ENCODE peak calls at places on chromosome 5, in seven cellular contexts. C is aorta, X is adrenal gland, P is A549, L is lung, V is kidney, A is ovary. D is an unnamed sample.

GRCh38 chr5:62312036-62312435 is 6.0 kb downstream of the KIF2A start:
- DNase-seq in C (no peak), X (no peak), P (no peak), L (no peak), V (no peak), A (no peak), D (no peak)

GRCh38 chr5:59698207-59698606 is 195.3 kb downstream of the PDE4D start:
- DNase-seq in C (no peak), X (no peak), P (no peak), L (no peak), V (no peak), A (no peak), D (no peak)

GRCh38 chr5:54959673-54960418 is 25.5 kb downstream of the ESM1 start:
- DNase-seq in C (no peak), X (no peak), P (no peak), L (no peak), V (no peak), A (no peak), D (no peak)

GRCh38 chr5:140800816-140801493 is at the start of gene PCDHA3:
- DNase-seq in C (no peak), X (no peak), P (peak; percentile 22), L (no peak), V (no peak), A (no peak), D (peak; percentile 73)

GRCh38 chr5:33257807-33258491 is 182.8 kb upstream of the TARS1 start:
- DNase-seq in C (no peak), X (peak; percentile 14), P (no peak), L (no peak), V (no peak), A (no peak), D (no peak)

GRCh38 chr5:43117092-43117491 is 3.6 kb upstream of the ZNF131 start:
- DNase-seq in C (no peak), X (no peak), P (no peak), L (no peak), V (no peak), A (no peak), D (no peak)

GRCh38 chr5:53253421-53253871 is 143.9 kb upstream of the MOCS2 start:
- DNase-seq in C (no peak), X (no peak), P (no peak), L (no peak), V (no peak), A (no peak), D (peak; percentile 62)

GRCh38 chr5:39274388-39275085 is 55.2 kb upstream of the FYB1 start:
- DNase-seq in C (no peak), X (no peak), P (no peak), L (no peak), V (no peak), A (no peak), D (no peak)

GRCh38 chr5:95697781-95698681 is 15.2 kb upstream of the SPATA9 start:
- DNase-seq in C (no peak), X (no peak), P (no peak), L (no peak), V (no peak), A (no peak), D (no peak)

GRCh38 chr5:82597437-82597836 is 319.3 kb upstream of the RPS23 start:
- DNase-seq in C (no peak), X (no peak), P (no peak), L (no peak), V (no peak), A (no peak), D (no peak)

GRCh38 chr5:9490494-9491097 is 55.3 kb downstream of the SEMA5A start:
- DNase-seq in C (no peak), X (no peak), P (no peak), L (no peak), V (no peak), A (no peak), D (no peak)

GRCh38 chr5:113166285-113166684 is 189.7 kb downstream of the DCP2 start:
- DNase-seq in C (no peak), X (no peak), P (no peak), L (no peak), V (no peak), A (no peak), D (no peak)

GRCh38 chr5:159120446-159120845 is 20.7 kb upstream of the EBF1 start:
- DNase-seq in C (no peak), X (no peak), P (no peak), L (no peak), V (no peak), A (no peak), D (no peak)

DNA sequence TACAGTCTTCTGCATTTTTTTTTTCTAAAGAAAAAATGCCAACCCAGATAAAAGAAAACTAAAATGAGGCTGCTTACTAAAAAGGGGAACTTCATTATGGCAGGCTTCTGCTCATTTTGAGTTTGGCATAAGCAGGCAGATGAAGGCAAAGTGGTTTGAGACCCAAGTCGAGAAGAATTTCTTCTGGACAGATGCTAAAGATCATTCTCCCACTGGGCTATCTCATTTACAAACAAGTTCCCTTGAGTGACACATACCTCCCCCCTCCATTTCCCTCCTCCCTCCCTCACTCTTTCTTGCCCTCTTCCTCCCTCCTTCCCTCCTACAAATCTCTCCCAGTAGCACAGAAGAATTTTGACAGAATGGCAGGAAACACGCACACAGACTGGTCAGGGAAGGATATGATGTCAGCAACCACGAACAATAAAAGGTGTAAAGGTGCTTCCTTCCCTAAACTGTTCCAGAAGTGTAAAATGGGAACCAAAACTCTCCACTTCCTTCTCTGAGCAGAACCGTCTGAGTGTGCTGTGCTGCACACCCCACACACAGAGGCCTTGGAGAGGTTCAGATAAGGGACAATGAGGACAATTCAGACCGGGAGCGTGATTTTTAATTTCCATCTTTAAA is 55.9 kb downstream of the MEF2C start:
- DNase-seq in C (no peak), X (peak; percentile 59), P (no peak), L (no peak), V (no peak), A (no peak), D (peak; percentile 19)
- H3K27ac ChIP-seq in C (peak overlapping the region; percentile 72), X (peak overlapping the region; percentile 89), P (no peak overlapping the region), L (peak overlapping the region; percentile 30), V (peak overlapping the region; percentile 71), A (peak overlapping the region; percentile 48), D (peak overlapping the region; percentile 74)

GRCh38 chr5:111777382-111777781 is 20.4 kb upstream of the NREP start:
- DNase-seq in C (no peak), X (no peak), P (no peak), L (no peak), V (no peak), A (no peak), D (no peak)

GRCh38 chr5:111781200-111781599 is 24.2 kb upstream of the NREP start:
- DNase-seq in C (no peak), X (peak; percentile 33), P (no peak), L (peak; percentile 37), V (no peak), A (no peak), D (no peak)

GRCh38 chr5:111776903-111777302 is 19.9 kb upstream of the NREP start:
- DNase-seq in C (no peak), X (no peak), P (no peak), L (no peak), V (no peak), A (no peak), D (no peak)

GRCh38 chr5:111782171-111782570 is 25.2 kb upstream of the NREP start:
- DNase-seq in C (no peak), X (no peak), P (no peak), L (no peak), V (no peak), A (no peak), D (no peak)

DNA sequence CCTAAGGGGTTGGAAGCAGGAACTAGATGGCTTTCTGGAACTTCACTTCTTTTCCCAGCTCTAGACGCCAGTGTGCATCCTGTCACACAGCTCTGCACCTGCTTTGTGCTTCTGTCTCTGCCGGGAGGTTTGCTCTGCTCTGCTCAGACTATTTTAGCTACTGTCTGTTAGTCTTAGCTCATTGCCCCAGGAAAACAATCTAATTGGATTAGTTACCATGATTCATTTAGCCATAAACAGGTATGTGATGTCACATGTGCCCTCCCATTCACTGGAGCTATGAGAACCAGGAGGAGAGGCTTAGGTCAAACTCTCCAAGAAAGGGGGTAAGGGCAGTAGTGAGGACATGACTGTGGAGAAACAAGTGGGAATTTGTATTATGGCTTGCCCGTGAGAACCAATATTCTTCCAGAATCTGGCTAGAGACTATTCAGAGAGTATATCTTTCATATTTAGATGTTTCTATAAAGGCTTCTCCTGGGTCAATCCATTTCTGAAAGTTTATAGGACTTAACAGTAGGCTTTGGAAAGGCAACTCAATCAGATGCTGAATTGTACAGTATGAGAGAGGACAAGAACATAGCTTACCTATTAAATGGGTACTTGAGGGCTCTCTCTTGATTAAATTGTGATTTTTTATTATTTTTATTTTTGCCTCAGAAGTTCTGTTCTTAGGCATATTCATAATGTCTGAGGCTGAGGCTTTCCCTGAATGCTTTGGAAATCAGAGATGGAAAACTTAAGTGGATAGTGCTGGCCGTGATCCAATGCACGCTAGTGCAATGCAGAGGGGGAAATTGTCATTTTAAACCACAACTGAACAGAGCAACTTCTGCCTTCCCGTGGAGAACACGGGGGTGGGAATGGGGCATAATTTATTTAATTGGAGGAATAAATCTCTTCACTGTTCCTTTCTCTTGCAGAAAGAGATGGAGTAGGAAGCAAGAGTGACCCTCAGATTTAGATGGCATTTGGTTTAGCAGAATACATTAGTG is 22.6 kb upstream of the NREP start:
- DNase-seq in C (no peak), X (no peak), P (no peak), L (no peak), V (no peak), A (no peak), D (no peak)
- H3K4me1 ChIP-seq in C (peaks cover 3% of the 10 kb centered on the region), X (peaks cover 6% of the 10 kb centered on the region), P (peaks cover 7% of the 10 kb centered on the region), L (peaks cover 2% of the 10 kb centered on the region), V (no peaks in the 10 kb centered on the region), A (no peaks in the 10 kb centered on the region), D (peaks cover 26% of the 10 kb centered on the region)

DNA sequence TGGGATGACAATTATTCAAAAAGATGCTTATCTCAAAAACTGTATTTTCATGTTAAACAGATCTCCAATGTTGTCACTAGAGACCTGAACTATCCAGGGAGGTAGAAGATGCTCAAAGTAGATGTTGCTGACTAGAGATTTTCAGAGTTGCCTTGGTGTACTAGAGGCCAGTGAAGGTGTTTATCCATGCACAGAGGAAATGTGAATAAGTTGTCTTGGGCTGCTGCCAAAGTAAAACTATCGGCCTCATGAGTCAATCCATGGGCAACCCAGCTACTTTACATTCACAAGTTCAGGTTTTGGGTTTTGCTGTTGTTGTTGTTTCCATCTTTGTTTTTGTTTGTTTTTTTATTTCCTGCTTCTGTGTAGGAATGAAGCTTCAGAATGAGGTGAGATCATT is 141.1 kb upstream of the RANBP3L start:
- DNase-seq in C (no peak), X (no peak), P (no peak), L (no peak), V (no peak), A (no peak), D (peak; percentile 52)
- H3K27ac ChIP-seq in C (no peak overlapping the region), X (no peak overlapping the region), P (peak overlapping the region; percentile 48), L (no peak overlapping the region), V (no peak overlapping the region), A (no peak overlapping the region), D (no peak overlapping the region)

GRCh38 chr5:34628373-34628772 is 27.8 kb upstream of the RAI14 start:
- DNase-seq in C (no peak), X (no peak), P (no peak), L (no peak), V (no peak), A (no peak), D (no peak)

GRCh38 chr5:34627794-34628193 is 28.3 kb upstream of the RAI14 start:
- DNase-seq in C (no peak), X (no peak), P (no peak), L (no peak), V (no peak), A (no peak), D (no peak)

GRCh38 chr5:34625246-34625645 is 30.9 kb upstream of the RAI14 start:
- DNase-seq in C (no peak), X (no peak), P (no peak), L (no peak), V (no peak), A (no peak), D (no peak)

GRCh38 chr5:34626036-34626435 is 30.1 kb upstream of the RAI14 start:
- DNase-seq in C (no peak), X (no peak), P (peak; percentile 31), L (no peak), V (no peak), A (no peak), D (peak; percentile 51)

GRCh38 chr5:34626751-34627150 is 29.4 kb upstream of the RAI14 start:
- DNase-seq in C (no peak), X (no peak), P (no peak), L (no peak), V (no peak), A (no peak), D (no peak)
- H3K4me1 ChIP-seq in C (peaks cover under 1% of the 10 kb centered on the region), X (no peaks in the 10 kb centered on the region), P (peaks cover 16% of the 10 kb centered on the region), L (no peaks in the 10 kb centered on the region), V (no peaks in the 10 kb centered on the region), A (no peaks in the 10 kb centered on the region), D (peaks cover 26% of the 10 kb centered on the region)

D was measured in osteoblast.